ENCODE peak calls at places on chromosomes 7 and 10, in five cellular contexts. One of them, this sample, is unnamed.
A peak's percentile ranks its signal among the peaks of the same experiment; 100 is the strongest.

GRCh38 chr7:148772297-148773089 is 73.8 kb downstream of the CUL1 start:
- DNase-seq in breast epithelium: no peak
- DNase-seq in neural progenitor cell: no peak
- DNase-seq in activated B cell treated with CpG ODN at 0.5 μM for 24 hours: no peak
- DNase-seq in cardiac fibroblast: peak; percentile 92
- DNase-seq in this sample: no peak

GRCh38 chr10:23013581-23014335 is 81.6 kb upstream of the MSRB2 start:
- DNase-seq in neural progenitor cell: no peak
- DNase-seq in breast epithelium: no peak
- DNase-seq in cardiac fibroblast: no peak
- DNase-seq in activated B cell treated with CpG ODN at 0.5 μM for 24 hours: no peak
- DNase-seq in this sample: no peak

GRCh38 chr10:28544058-28544457 is 11.1 kb downstream of the WAC start:
- DNase-seq in breast epithelium: no peak
- DNase-seq in cardiac fibroblast: no peak
- DNase-seq in neural progenitor cell: no peak
- DNase-seq in activated B cell treated with CpG ODN at 0.5 μM for 24 hours: no peak
- DNase-seq in this sample: no peak

GRCh38 chr7:118289476-118289875 is 65.0 kb downstream of the ANKRD7 start:
- DNase-seq in activated B cell treated with CpG ODN at 0.5 μM for 24 hours: no peak
- DNase-seq in neural progenitor cell: no peak
- DNase-seq in breast epithelium: no peak
- DNase-seq in cardiac fibroblast: no peak
- DNase-seq in this sample: no peak

GRCh38 chr7:1555813-1556540 is at the start of gene TMEM184A:
- DNase-seq in neural progenitor cell: peak; percentile 69
- DNase-seq in breast epithelium: peak; percentile 89
- DNase-seq in activated B cell treated with CpG ODN at 0.5 μM for 24 hours: no peak
- DNase-seq in cardiac fibroblast: no peak
- DNase-seq in this sample: no peak

GRCh38 chr10:78905940-78906308 is 162.8 kb upstream of the ZMIZ1 start:
- DNase-seq in cardiac fibroblast: no peak
- DNase-seq in neural progenitor cell: peak; percentile 54
- DNase-seq in breast epithelium: no peak
- DNase-seq in activated B cell treated with CpG ODN at 0.5 μM for 24 hours: no peak
- DNase-seq in this sample: peak; percentile 22

GRCh38 chr10:21976739-21977138 is 26.8 kb downstream of the DNAJC1 start:
- DNase-seq in activated B cell treated with CpG ODN at 0.5 μM for 24 hours: no peak
- DNase-seq in breast epithelium: no peak
- DNase-seq in cardiac fibroblast: peak; percentile 50
- DNase-seq in neural progenitor cell: peak; percentile 82
- DNase-seq in this sample: no peak

GRCh38 chr10:105964009-105964408 is 1200.5 kb downstream of the SORCS1 start:
- DNase-seq in activated B cell treated with CpG ODN at 0.5 μM for 24 hours: no peak
- DNase-seq in breast epithelium: no peak
- DNase-seq in cardiac fibroblast: peak; percentile 13
- DNase-seq in neural progenitor cell: no peak
- DNase-seq in this sample: no peak

GRCh38 chr7:78912781-78913180 is 540.7 kb downstream of the MAGI2 start:
- DNase-seq in cardiac fibroblast: peak; percentile 2
- DNase-seq in neural progenitor cell: no peak
- DNase-seq in activated B cell treated with CpG ODN at 0.5 μM for 24 hours: no peak
- DNase-seq in breast epithelium: no peak
- DNase-seq in this sample: no peak

GRCh38 chr7:95632609-95633008 is 36.3 kb upstream of the PDK4 start:
- DNase-seq in cardiac fibroblast: peak; percentile 78
- DNase-seq in breast epithelium: no peak
- DNase-seq in neural progenitor cell: no peak
- DNase-seq in activated B cell treated with CpG ODN at 0.5 μM for 24 hours: no peak
- DNase-seq in this sample: no peak

GRCh38 chr7:18529213-18529612 is 33.7 kb downstream of the HDAC9 start:
- DNase-seq in breast epithelium: no peak
- DNase-seq in cardiac fibroblast: no peak
- DNase-seq in neural progenitor cell: no peak
- DNase-seq in activated B cell treated with CpG ODN at 0.5 μM for 24 hours: no peak
- DNase-seq in this sample: no peak

GRCh38 chr7:153061913-153062528 is 302.5 kb downstream of the ACTR3B start:
- DNase-seq in neural progenitor cell: peak; percentile 74
- DNase-seq in activated B cell treated with CpG ODN at 0.5 μM for 24 hours: no peak
- DNase-seq in breast epithelium: no peak
- DNase-seq in cardiac fibroblast: no peak
- DNase-seq in this sample: peak; percentile 53

GRCh38 chr10:71380841-71381240 is 15.9 kb upstream of the CDH23 start:
- DNase-seq in cardiac fibroblast: no peak
- DNase-seq in activated B cell treated with CpG ODN at 0.5 μM for 24 hours: no peak
- DNase-seq in breast epithelium: no peak
- DNase-seq in neural progenitor cell: no peak
- DNase-seq in this sample: no peak

GRCh38 chr10:43093423-43094090 is 16.7 kb downstream of the RET start:
- DNase-seq in cardiac fibroblast: no peak
- DNase-seq in breast epithelium: no peak
- DNase-seq in activated B cell treated with CpG ODN at 0.5 μM for 24 hours: no peak
- DNase-seq in neural progenitor cell: peak; percentile 69
- DNase-seq in this sample: no peak
- TF ChIP-seq CTCF in cardiac fibroblast: no peak
- TF ChIP-seq CTCF in breast epithelium: no peak
- TF ChIP-seq CTCF in activated B cell treated with CpG ODN at 0.5 μM for 24 hours: no peak
- TF ChIP-seq CTCF in neural progenitor cell: peak; percentile 45
- TF ChIP-seq CTCF in this sample: no peak

GRCh38 chr7:53358301-53358700 is 322.9 kb downstream of the POM121L12 start:
- DNase-seq in cardiac fibroblast: no peak
- DNase-seq in neural progenitor cell: no peak
- DNase-seq in activated B cell treated with CpG ODN at 0.5 μM for 24 hours: no peak
- DNase-seq in breast epithelium: no peak
- DNase-seq in this sample: no peak
- TF ChIP-seq CTCF in cardiac fibroblast: no peak
- TF ChIP-seq CTCF in neural progenitor cell: peak; percentile 21
- TF ChIP-seq CTCF in activated B cell treated with CpG ODN at 0.5 μM for 24 hours: no peak
- TF ChIP-seq CTCF in breast epithelium: no peak
- TF ChIP-seq CTCF in this sample: no peak

GRCh38 chr7:106848851-106849442 is 16.1 kb upstream of the PIK3CG start:
- DNase-seq in cardiac fibroblast: peak; percentile 39
- DNase-seq in breast epithelium: no peak
- DNase-seq in neural progenitor cell: no peak
- DNase-seq in activated B cell treated with CpG ODN at 0.5 μM for 24 hours: no peak
- DNase-seq in this sample: no peak

GRCh38 chr7:106855540-106856132 is 9.4 kb upstream of the PIK3CG start:
- DNase-seq in activated B cell treated with CpG ODN at 0.5 μM for 24 hours: no peak
- DNase-seq in neural progenitor cell: no peak
- DNase-seq in breast epithelium: no peak
- DNase-seq in cardiac fibroblast: no peak
- DNase-seq in this sample: no peak

GRCh38 chr7:106858618-106859532 is 6.2 kb upstream of the PIK3CG start:
- DNase-seq in activated B cell treated with CpG ODN at 0.5 μM for 24 hours: no peak
- DNase-seq in cardiac fibroblast: no peak
- DNase-seq in breast epithelium: no peak
- DNase-seq in neural progenitor cell: no peak
- DNase-seq in this sample: peak; percentile 43

DNA sequence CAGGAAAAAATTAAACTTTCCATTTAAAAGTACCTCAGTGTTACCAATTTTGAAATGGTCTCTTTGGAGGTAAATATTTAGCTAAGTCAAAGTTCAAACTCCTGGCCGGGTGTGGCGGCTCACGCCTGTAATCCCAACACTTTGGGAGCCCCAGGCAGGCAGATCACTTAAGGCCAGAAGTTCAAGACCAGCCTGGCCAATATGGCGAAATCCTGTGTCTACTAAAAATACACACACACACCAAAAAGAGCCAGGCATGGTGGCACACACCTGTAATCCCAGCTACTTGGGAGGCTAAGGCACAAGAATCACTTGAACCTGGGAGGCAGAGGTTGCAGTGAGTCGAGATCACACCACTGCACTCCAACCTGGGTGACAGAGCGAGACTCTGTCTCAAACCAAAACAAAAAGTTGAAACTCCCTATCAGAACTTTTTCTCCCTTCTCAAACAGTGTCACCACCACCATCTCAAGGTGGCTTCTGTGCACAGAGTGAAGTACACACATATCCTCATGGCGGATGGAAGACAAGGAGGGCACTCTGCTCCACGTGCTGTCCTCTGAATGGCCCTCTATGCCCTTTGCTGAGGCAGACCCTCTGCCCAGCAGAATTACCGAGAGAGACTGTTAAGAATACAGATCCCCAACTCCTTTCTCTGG is 11.7 kb upstream of the PIK3CG start:
- DNase-seq in neural progenitor cell: no peak
- DNase-seq in activated B cell treated with CpG ODN at 0.5 μM for 24 hours: no peak
- DNase-seq in breast epithelium: no peak
- DNase-seq in cardiac fibroblast: no peak
- DNase-seq in this sample: no peak
- TF ChIP-seq CTCF in neural progenitor cell: no peak
- TF ChIP-seq CTCF in activated B cell treated with CpG ODN at 0.5 μM for 24 hours: no peak
- TF ChIP-seq CTCF in breast epithelium: no peak
- TF ChIP-seq CTCF in cardiac fibroblast: no peak
- TF ChIP-seq CTCF in this sample: no peak

DNA sequence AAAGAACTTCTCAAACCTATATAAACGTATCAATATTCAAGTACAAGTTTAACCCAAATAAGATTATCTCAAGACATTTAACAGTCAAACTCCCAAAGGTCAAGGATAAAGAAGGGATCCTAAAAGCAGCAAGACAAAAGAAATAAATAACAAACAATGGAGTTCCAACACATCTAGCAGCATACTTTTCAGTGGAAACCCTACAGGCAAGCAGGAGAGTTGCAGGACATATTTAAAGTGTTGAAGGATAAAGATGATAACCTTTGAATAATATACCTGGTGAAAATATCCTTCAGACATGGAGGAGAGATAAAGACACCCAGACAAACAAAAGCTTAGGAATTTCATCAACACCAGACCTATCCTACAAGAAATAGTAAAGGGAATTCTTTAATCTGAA is 82.8 kb downstream of the TES start:
- DNase-seq in cardiac fibroblast: no peak
- DNase-seq in neural progenitor cell: no peak
- DNase-seq in activated B cell treated with CpG ODN at 0.5 μM for 24 hours: no peak
- DNase-seq in breast epithelium: no peak
- DNase-seq in this sample: no peak
- TF ChIP-seq CTCF in cardiac fibroblast: peak; percentile 20
- TF ChIP-seq CTCF in neural progenitor cell: peak; percentile 23
- TF ChIP-seq CTCF in activated B cell treated with CpG ODN at 0.5 μM for 24 hours: no peak
- TF ChIP-seq CTCF in breast epithelium: no peak
- TF ChIP-seq CTCF in this sample: no peak

GRCh38 chr7:37145682-37146081 is 303.0 kb downstream of the ELMO1 start:
- DNase-seq in cardiac fibroblast: no peak
- DNase-seq in neural progenitor cell: no peak
- DNase-seq in breast epithelium: no peak
- DNase-seq in activated B cell treated with CpG ODN at 0.5 μM for 24 hours: no peak
- DNase-seq in this sample: no peak

GRCh38 chr7:37142943-37143342 is 305.7 kb downstream of the ELMO1 start:
- DNase-seq in activated B cell treated with CpG ODN at 0.5 μM for 24 hours: no peak
- DNase-seq in neural progenitor cell: peak; percentile 24
- DNase-seq in breast epithelium: no peak
- DNase-seq in cardiac fibroblast: no peak
- DNase-seq in this sample: no peak

GRCh38 chr7:37141742-37142141 is 306.9 kb downstream of the ELMO1 start:
- DNase-seq in breast epithelium: no peak
- DNase-seq in activated B cell treated with CpG ODN at 0.5 μM for 24 hours: no peak
- DNase-seq in neural progenitor cell: no peak
- DNase-seq in cardiac fibroblast: no peak
- DNase-seq in this sample: no peak
- TF ChIP-seq CTCF in breast epithelium: no peak
- TF ChIP-seq CTCF in activated B cell treated with CpG ODN at 0.5 μM for 24 hours: no peak
- TF ChIP-seq CTCF in neural progenitor cell: no peak
- TF ChIP-seq CTCF in cardiac fibroblast: no peak
- TF ChIP-seq CTCF in this sample: no peak

GRCh38 chr10:24723788-24724380 is at the start of gene ARHGAP21:
- DNase-seq in neural progenitor cell: peak; percentile 73
- DNase-seq in activated B cell treated with CpG ODN at 0.5 μM for 24 hours: peak; percentile 51
- DNase-seq in breast epithelium: peak; percentile 64
- DNase-seq in cardiac fibroblast: peak; percentile 82
- DNase-seq in this sample: peak; percentile 73
- TF ChIP-seq CTCF in neural progenitor cell: no peak
- TF ChIP-seq CTCF in activated B cell treated with CpG ODN at 0.5 μM for 24 hours: no peak
- TF ChIP-seq CTCF in breast epithelium: no peak
- TF ChIP-seq CTCF in cardiac fibroblast: no peak
- TF ChIP-seq CTCF in this sample: no peak

DNA sequence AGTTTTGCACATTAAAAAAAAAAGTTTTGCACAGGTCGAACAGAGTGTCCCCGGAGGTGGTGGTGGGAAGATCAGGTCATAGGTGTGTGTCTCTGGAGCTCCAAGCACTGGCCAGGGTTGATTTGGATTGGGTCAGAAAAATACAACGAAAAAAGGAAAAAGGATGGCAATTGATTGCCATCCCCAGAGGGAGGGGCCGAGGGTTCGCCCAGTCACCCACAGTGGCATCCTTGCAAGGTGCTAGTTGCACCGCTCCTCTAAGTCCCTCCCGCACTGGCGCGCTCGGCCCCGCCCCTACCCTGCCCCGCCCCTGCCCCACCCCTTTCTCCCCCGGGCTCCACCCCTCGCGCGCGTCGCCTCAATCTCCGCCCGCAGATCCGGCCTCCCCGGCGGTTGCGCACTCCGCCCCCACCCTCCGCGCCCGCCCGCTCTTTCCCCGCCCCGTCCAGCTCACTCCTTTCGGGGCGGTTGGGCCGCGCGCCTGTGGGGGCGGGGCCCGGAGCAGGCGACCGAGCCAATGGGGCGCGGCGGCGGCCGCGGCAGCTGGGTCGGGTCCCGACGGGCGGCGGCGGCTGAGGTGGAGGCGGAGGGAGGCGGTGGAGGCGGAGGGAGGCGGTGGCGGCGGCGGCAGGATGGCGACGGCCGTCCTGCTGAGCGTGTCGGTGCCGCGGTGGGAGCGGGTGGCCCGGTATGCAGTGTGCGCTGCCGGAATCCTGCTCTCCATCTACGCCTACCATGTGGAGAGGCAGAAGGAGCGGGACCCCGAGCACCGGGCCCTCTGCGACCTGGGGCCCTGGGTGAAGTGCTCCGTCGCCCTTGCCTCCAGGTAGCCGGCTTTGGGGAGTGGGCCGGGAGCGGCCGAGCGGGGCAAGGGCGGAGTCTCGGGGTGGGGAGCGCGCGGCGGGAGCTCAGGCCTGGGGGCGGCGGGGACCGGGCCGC is 31.5 kb upstream of the ERV3-1 start:
- DNase-seq in breast epithelium: peak; percentile 92
- DNase-seq in neural progenitor cell: peak; percentile 97
- DNase-seq in cardiac fibroblast: peak; percentile 92
- DNase-seq in activated B cell treated with CpG ODN at 0.5 μM for 24 hours: peak; percentile 61
- DNase-seq in this sample: peak; percentile 89
- TF ChIP-seq CTCF in breast epithelium: no peak
- TF ChIP-seq CTCF in neural progenitor cell: peak; percentile 41
- TF ChIP-seq CTCF in cardiac fibroblast: no peak
- TF ChIP-seq CTCF in activated B cell treated with CpG ODN at 0.5 μM for 24 hours: no peak
- TF ChIP-seq CTCF in this sample: peak; percentile 19

This sample was measured in mesothelial cell of epicardium.